ENCODE peak calls at places on chromosomes 7 and 10, in five cellular contexts. One of them, this sample, is unnamed.

GRCh38 chr7:135248546-135248945 is 14.9 kb downstream of the STRA8 start:
- DNase-seq in putamen: no peak
- DNase-seq in LoVo: no peak
- DNase-seq in effector memory CD8-positive, alpha-beta T cell: no peak
- DNase-seq in tibial artery: no peak
- DNase-seq in this sample: no peak

GRCh38 chr10:77493851-77494788 is 143.5 kb downstream of the KCNMA1 start:
- DNase-seq in effector memory CD8-positive, alpha-beta T cell: no peak
- DNase-seq in LoVo: no peak
- DNase-seq in putamen: no peak
- DNase-seq in tibial artery: no peak
- DNase-seq in this sample: no peak

GRCh38 chr7:143882020-143882610 is 19.9 kb downstream of the TCAF1 start:
- DNase-seq in effector memory CD8-positive, alpha-beta T cell: no peak
- DNase-seq in LoVo: no peak
- DNase-seq in tibial artery: peak; percentile 88
- DNase-seq in putamen: peak; percentile 86
- DNase-seq in this sample: no peak

GRCh38 chr10:6036861-6037321 is 25.3 kb downstream of the IL2RA start:
- DNase-seq in tibial artery: no peak
- DNase-seq in putamen: no peak
- DNase-seq in LoVo: no peak
- DNase-seq in effector memory CD8-positive, alpha-beta T cell: no peak
- DNase-seq in this sample: no peak

GRCh38 chr10:78664929-78665525 is 403.7 kb upstream of the ZMIZ1 start:
- DNase-seq in tibial artery: no peak
- DNase-seq in LoVo: no peak
- DNase-seq in effector memory CD8-positive, alpha-beta T cell: peak; percentile 7
- DNase-seq in putamen: no peak
- DNase-seq in this sample: no peak

GRCh38 chr7:158592541-158592940 is 4.9 kb upstream of the PTPRN2 start:
- DNase-seq in effector memory CD8-positive, alpha-beta T cell: no peak
- DNase-seq in LoVo: no peak
- DNase-seq in putamen: no peak
- DNase-seq in tibial artery: no peak
- DNase-seq in this sample: no peak

GRCh38 chr10:119694608-119695007 is 31.2 kb upstream of the INPP5F start:
- DNase-seq in LoVo: no peak
- DNase-seq in putamen: no peak
- DNase-seq in effector memory CD8-positive, alpha-beta T cell: no peak
- DNase-seq in tibial artery: peak; percentile 50
- DNase-seq in this sample: no peak

GRCh38 chr10:71136036-71136690 is 76.2 kb upstream of the UNC5B start:
- DNase-seq in effector memory CD8-positive, alpha-beta T cell: no peak
- DNase-seq in LoVo: no peak
- DNase-seq in putamen: no peak
- DNase-seq in tibial artery: peak; percentile 43
- DNase-seq in this sample: no peak

GRCh38 chr7:128176696-128177095 is 64.4 kb upstream of the LEP start:
- DNase-seq in LoVo: no peak
- DNase-seq in putamen: no peak
- DNase-seq in effector memory CD8-positive, alpha-beta T cell: no peak
- DNase-seq in tibial artery: no peak
- DNase-seq in this sample: no peak

GRCh38 chr7:945556-946255 is 8.8 kb downstream of the ADAP1 start:
- DNase-seq in effector memory CD8-positive, alpha-beta T cell: no peak
- DNase-seq in putamen: no peak
- DNase-seq in LoVo: peak; percentile 97
- DNase-seq in tibial artery: peak; percentile 67
- DNase-seq in this sample: peak; percentile 61

GRCh38 chr7:108248418-108248817 is 118.3 kb upstream of the LAMB4 start:
- DNase-seq in tibial artery: no peak
- DNase-seq in LoVo: no peak
- DNase-seq in putamen: no peak
- DNase-seq in effector memory CD8-positive, alpha-beta T cell: no peak
- DNase-seq in this sample: no peak

GRCh38 chr7:88299126-88299525 is 7.6 kb downstream of the STEAP4 start:
- DNase-seq in putamen: no peak
- DNase-seq in tibial artery: no peak
- DNase-seq in effector memory CD8-positive, alpha-beta T cell: no peak
- DNase-seq in LoVo: no peak
- DNase-seq in this sample: no peak

GRCh38 chr7:15288746-15289145 is 273.1 kb downstream of the AGMO start:
- DNase-seq in effector memory CD8-positive, alpha-beta T cell: no peak
- DNase-seq in tibial artery: no peak
- DNase-seq in putamen: no peak
- DNase-seq in LoVo: no peak
- DNase-seq in this sample: no peak

GRCh38 chr10:84599254-84599653 is 270.9 kb downstream of the CCSER2 start:
- DNase-seq in putamen: no peak
- DNase-seq in tibial artery: no peak
- DNase-seq in effector memory CD8-positive, alpha-beta T cell: no peak
- DNase-seq in LoVo: no peak
- DNase-seq in this sample: no peak

GRCh38 chr7:121633186-121633585 is 237.1 kb upstream of the FAM3C start:
- DNase-seq in tibial artery: no peak
- DNase-seq in putamen: no peak
- DNase-seq in LoVo: no peak
- DNase-seq in effector memory CD8-positive, alpha-beta T cell: no peak
- DNase-seq in this sample: no peak

GRCh38 chr7:45066409-45066808 is 22.4 kb downstream of the NACAD start:
- DNase-seq in LoVo: no peak
- DNase-seq in effector memory CD8-positive, alpha-beta T cell: no peak
- DNase-seq in tibial artery: peak; percentile 20
- DNase-seq in putamen: no peak
- DNase-seq in this sample: no peak

GRCh38 chr7:452230-452751 is 67.4 kb downstream of the PDGFA start:
- DNase-seq in effector memory CD8-positive, alpha-beta T cell: no peak
- DNase-seq in putamen: no peak
- DNase-seq in LoVo: no peak
- DNase-seq in tibial artery: no peak
- DNase-seq in this sample: no peak

GRCh38 chr7:22980422-22980821 is 33.5 kb downstream of the HYCC1 start:
- DNase-seq in tibial artery: no peak
- DNase-seq in putamen: no peak
- DNase-seq in LoVo: no peak
- DNase-seq in effector memory CD8-positive, alpha-beta T cell: no peak
- DNase-seq in this sample: no peak

GRCh38 chr7:75048435-75049379 is 24.9 kb downstream of the RCC1L start:
- DNase-seq in effector memory CD8-positive, alpha-beta T cell: no peak
- DNase-seq in LoVo: no peak
- DNase-seq in putamen: no peak
- DNase-seq in tibial artery: no peak
- DNase-seq in this sample: no peak

GRCh38 chr10:99661370-99661749 is 2.1 kb downstream of the ENTPD7 start:
- DNase-seq in putamen: no peak
- DNase-seq in effector memory CD8-positive, alpha-beta T cell: no peak
- DNase-seq in tibial artery: no peak
- DNase-seq in LoVo: no peak
- DNase-seq in this sample: no peak

GRCh38 chr10:26881600-26882331 is 21.0 kb upstream of the ABI1 start:
- DNase-seq in LoVo: peak; percentile 66
- DNase-seq in tibial artery: no peak
- DNase-seq in putamen: peak; percentile 63
- DNase-seq in effector memory CD8-positive, alpha-beta T cell: no peak
- DNase-seq in this sample: no peak

GRCh38 chr7:144738708-144739314 is 97.0 kb downstream of the TPK1 start:
- DNase-seq in effector memory CD8-positive, alpha-beta T cell: no peak
- DNase-seq in tibial artery: no peak
- DNase-seq in LoVo: peak; percentile 61
- DNase-seq in putamen: peak; percentile 3
- DNase-seq in this sample: no peak

GRCh38 chr10:8616166-8616565 is 561.7 kb downstream of the GATA3 start:
- DNase-seq in effector memory CD8-positive, alpha-beta T cell: no peak
- DNase-seq in tibial artery: no peak
- DNase-seq in putamen: no peak
- DNase-seq in LoVo: peak; percentile 53
- DNase-seq in this sample: no peak

GRCh38 chr7:153034791-153035190 is 275.2 kb downstream of the ACTR3B start:
- DNase-seq in LoVo: no peak
- DNase-seq in effector memory CD8-positive, alpha-beta T cell: no peak
- DNase-seq in tibial artery: no peak
- DNase-seq in putamen: no peak
- DNase-seq in this sample: no peak

GRCh38 chr10:103254538-103255325 is 9.0 kb downstream of the RPEL1 start:
- DNase-seq in putamen: no peak
- DNase-seq in tibial artery: no peak
- DNase-seq in LoVo: peak; percentile 65
- DNase-seq in effector memory CD8-positive, alpha-beta T cell: no peak
- DNase-seq in this sample: no peak

GRCh38 chr7:121500659-121501058 is 104.6 kb upstream of the FAM3C start:
- DNase-seq in tibial artery: no peak
- DNase-seq in effector memory CD8-positive, alpha-beta T cell: no peak
- DNase-seq in LoVo: no peak
- DNase-seq in putamen: no peak
- DNase-seq in this sample: no peak